ENCODE peak calls at places on chromosomes 4 and X, in five cellular contexts. X is fibroblast of lung, B is K562, G is neuronal stem cell, F is HepG2. Q is an unnamed sample.

GRCh38 chr4:28001698-28002097 is 1141.1 kb downstream of the STIM2 start:
- DNase-seq in F (no peak), B (no peak), X (no peak), G (no peak), Q (no peak)

GRCh38 chr4:108433832-108434231 is 186.5 kb upstream of the RPL34 start:
- DNase-seq in F (no peak), X (peak), G (no peak), B (no peak), Q (peak)

GRCh38 chrX:1388651-1389050 is 3.3 kb downstream of the SLC25A6 start:
- DNase-seq in F (no peak), X (no peak), B (no peak), G (no peak), Q (no peak)

GRCh38 chr4:24798036-24798610 is 2.8 kb downstream of the SOD3 start:
- DNase-seq in F (no peak), X (no peak), G (no peak), B (no peak), Q (no peak)

GRCh38 chrX:153734871-153735270 is 10.2 kb downstream of the ABCD1 start:
- DNase-seq in X (no peak), G (no peak), B (no peak), F (no peak), Q (no peak)

GRCh38 chr4:43348591-43348990 is 456.1 kb downstream of the GRXCR1 start:
- DNase-seq in G (no peak), F (no peak), B (no peak), X (no peak), Q (no peak)

GRCh38 chrX:23870041-23870440 is 37.7 kb downstream of the APOO start:
- DNase-seq in F (no peak), X (no peak), G (no peak), B (no peak), Q (no peak)

GRCh38 chr4:86443495-86443894 is 83.6 kb upstream of the MAPK10 start:
- DNase-seq in B (no peak), G (no peak), F (no peak), X (no peak), Q (peak)

GRCh38 chr4:99285387-99285786 is 5.4 kb downstream of the ADH1A start:
- DNase-seq in G (no peak), X (no peak), F (no peak), B (no peak), Q (no peak)

GRCh38 chrX:9355739-9356138 is 109.1 kb upstream of the TBL1X start:
- DNase-seq in X (no peak), G (no peak), F (no peak), B (no peak), Q (no peak)

GRCh38 chr4:108480881-108481280 is 139.5 kb upstream of the RPL34 start:
- DNase-seq in G (no peak), X (no peak), F (no peak), B (no peak), Q (no peak)

GRCh38 chr4:87365348-87365747 is 25.6 kb downstream of the HSD17B11 start:
- DNase-seq in X (no peak), F (no peak), G (no peak), B (no peak), Q (no peak)

GRCh38 chr4:89411539-89411938 is 103.9 kb upstream of the GPRIN3 start:
- DNase-seq in X (no peak), F (no peak), B (no peak), G (no peak), Q (no peak)

GRCh38 chr4:189021831-189022230 is 882.6 kb downstream of the TRIML1 start:
- DNase-seq in B (no peak), X (peak), G (no peak), F (no peak), Q (peak)

GRCh38 chr4:66629927-66630326 is 915.4 kb downstream of the CENPC start:
- DNase-seq in X (no peak), B (no peak), G (no peak), F (no peak), Q (no peak)

GRCh38 chrX:115134366-115134765 is 54.8 kb upstream of the RBMXL3 start:
- DNase-seq in F (no peak), G (no peak), B (no peak), X (peak), Q (no peak)

GRCh38 chr4:38681283-38682066 is 17.5 kb downstream of the KLF3 start:
- DNase-seq in F (no peak), B (no peak), G (no peak), X (peak), Q (no peak)
- H2AFZ ChIP-seq in F (no peak), B (no peak), G (no peak), X (no peak), Q (no peak)

GRCh38 chrX:110213183-110213582 is 104.7 kb downstream of the AMMECR1 start:
- DNase-seq in G (no peak), F (no peak), X (no peak), B (no peak), Q (no peak)

GRCh38 chrX:110211340-110211739 is 106.5 kb downstream of the AMMECR1 start:
- DNase-seq in X (no peak), F (no peak), B (no peak), G (no peak), Q (no peak)

GRCh38 chrX:110212299-110212698 is 105.6 kb downstream of the AMMECR1 start:
- DNase-seq in G (no peak), F (no peak), X (no peak), B (peak), Q (peak)

GRCh38 chrX:110208092-110208491 is 109.8 kb downstream of the AMMECR1 start:
- DNase-seq in G (no peak), B (no peak), X (no peak), F (no peak), Q (no peak)

GRCh38 chrX:110210417-110211139 is 107.3 kb downstream of the AMMECR1 start:
- DNase-seq in X (peak), F (peak), B (no peak), G (no peak), Q (peak)
- H3K9ac ChIP-seq in X (no peak), F (no peak), B (no peak), G (no peak), Q (no peak)

GRCh38 chr4:96164814-96165351 is 325.0 kb downstream of the PDHA2 start:
- DNase-seq in F (no peak), B (no peak), X (peak), G (no peak), Q (peak)
- H2AFZ ChIP-seq in F (no peak), B (no peak), X (no peak), G (no peak), Q (no peak)

GRCh38 chrX:40109288-40110008 is 11.7 kb upstream of the BCOR start:
- DNase-seq in G (no peak), F (peak), B (peak), X (peak), Q (peak)
- H3K9ac ChIP-seq in G (no peak), F (peak), B (peak), X (peak), Q (peak)

DNA sequence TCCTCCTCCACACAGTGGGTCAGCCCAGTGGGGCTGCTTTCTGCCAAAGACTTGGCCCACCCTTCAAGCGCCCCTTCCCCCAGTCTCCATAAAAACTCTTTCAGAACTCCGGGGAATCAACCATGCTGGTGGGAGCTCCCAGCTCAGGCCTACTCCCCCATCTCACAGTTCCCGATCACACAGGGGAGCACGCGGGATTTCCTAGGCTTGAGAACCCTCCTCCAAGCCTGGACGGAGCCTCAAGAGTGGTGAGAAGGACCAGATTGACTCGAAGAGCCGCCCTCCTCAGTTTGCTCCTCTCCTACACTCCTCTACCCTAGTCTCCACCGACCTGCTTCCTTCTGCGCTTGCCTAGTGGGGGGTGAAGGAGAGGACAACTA is 77.4 kb downstream of the RLIM start:
- DNase-seq in F (no peak), G (no peak), B (no peak), X (peak), Q (no peak)
- H2AFZ ChIP-seq in F (no peak), G (no peak), B (no peak), X (peak), Q (no peak)

GRCh38 chrX:57596109-57596870 is 4.5 kb downstream of the ZXDB start:
- DNase-seq in B (no peak), X (no peak), F (peak), G (no peak), Q (peak)
- H3K9ac ChIP-seq in B (no peak), X (no peak), F (peak), G (no peak), Q (peak)

GRCh38 chrX:52262195-52262546 is 77.5 kb downstream of the MAGED4 start:
- DNase-seq in B (no peak), G (no peak), F (no peak), X (no peak), Q (no peak)
- H2AFZ ChIP-seq in B (peak), G (peak), F (no peak), X (peak), Q (peak)

DNA sequence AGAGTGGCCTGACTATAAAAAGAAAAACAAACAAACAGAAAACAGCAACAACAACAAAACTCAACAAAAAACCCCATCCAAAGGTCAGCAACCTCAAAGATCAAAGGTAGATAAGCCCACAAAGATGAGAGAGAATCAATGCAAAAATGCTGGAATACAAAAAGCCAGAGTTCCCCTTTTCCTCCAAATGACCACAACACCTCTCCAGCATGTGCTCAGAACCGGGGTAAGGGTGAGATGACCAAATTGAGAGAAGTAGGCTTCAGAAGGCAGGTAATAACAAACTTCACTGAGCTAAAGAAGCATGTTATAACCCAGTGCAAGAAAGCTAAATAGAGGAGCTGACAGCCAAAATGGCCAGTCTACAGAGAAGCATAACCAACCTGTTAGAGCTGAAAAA is 43.5 kb upstream of the ANTXR2 start:
- DNase-seq in G (no peak), F (no peak), X (no peak), B (no peak), Q (no peak)
- H3K9ac ChIP-seq in G (no peak), F (no peak), X (no peak), B (no peak), Q (no peak)